ENCODE peak calls at places on chromosomes 13 and 19, in four cellular contexts. One of them, this sample, is unnamed. For H3K27me3, the result is how much of the 10 kb centered on the place peaks cover.

GRCh38 chr19:39563408-39563807 is 23.4 kb upstream of the EID2 start:
- DNase-seq in neuronal stem cell: no peak
- DNase-seq in effector memory CD4-positive, alpha-beta T cell: no peak
- DNase-seq in fibroblast of lung: peak
- DNase-seq in this sample: no peak

GRCh38 chr13:40031031-40031430 is 375.6 kb downstream of the COG6 start:
- DNase-seq in neuronal stem cell: no peak
- DNase-seq in effector memory CD4-positive, alpha-beta T cell: no peak
- DNase-seq in fibroblast of lung: peak
- DNase-seq in this sample: no peak

GRCh38 chr19:41934849-41935374 is 6.7 kb upstream of the ERFL start:
- DNase-seq in neuronal stem cell: peak
- DNase-seq in effector memory CD4-positive, alpha-beta T cell: peak
- DNase-seq in fibroblast of lung: no peak
- DNase-seq in this sample: peak

GRCh38 chr19:2053601-2054389 is 2.8 kb upstream of the MKNK2 start:
- DNase-seq in neuronal stem cell: no peak
- DNase-seq in effector memory CD4-positive, alpha-beta T cell: no peak
- DNase-seq in fibroblast of lung: no peak
- DNase-seq in this sample: peak

GRCh38 chr13:75694742-75695141 is 58.6 kb downstream of the LMO7 start:
- DNase-seq in neuronal stem cell: no peak
- DNase-seq in effector memory CD4-positive, alpha-beta T cell: no peak
- DNase-seq in fibroblast of lung: no peak
- DNase-seq in this sample: no peak

GRCh38 chr19:47766359-47766620 is 12.2 kb upstream of the SELENOW start:
- DNase-seq in neuronal stem cell: no peak
- DNase-seq in effector memory CD4-positive, alpha-beta T cell: no peak
- DNase-seq in fibroblast of lung: no peak
- DNase-seq in this sample: no peak

GRCh38 chr13:58843567-58843966 is 1212.0 kb downstream of the PCDH17 start:
- DNase-seq in neuronal stem cell: no peak
- DNase-seq in effector memory CD4-positive, alpha-beta T cell: no peak
- DNase-seq in fibroblast of lung: no peak
- DNase-seq in this sample: no peak

GRCh38 chr13:110390572-110390971 is 83.5 kb downstream of the COL4A2 start:
- DNase-seq in neuronal stem cell: no peak
- DNase-seq in effector memory CD4-positive, alpha-beta T cell: no peak
- DNase-seq in fibroblast of lung: peak
- DNase-seq in this sample: no peak

GRCh38 chr13:102710261-102710679 is 15.4 kb upstream of the METTL21C start:
- DNase-seq in neuronal stem cell: no peak
- DNase-seq in effector memory CD4-positive, alpha-beta T cell: no peak
- DNase-seq in fibroblast of lung: peak
- DNase-seq in this sample: peak

DNA sequence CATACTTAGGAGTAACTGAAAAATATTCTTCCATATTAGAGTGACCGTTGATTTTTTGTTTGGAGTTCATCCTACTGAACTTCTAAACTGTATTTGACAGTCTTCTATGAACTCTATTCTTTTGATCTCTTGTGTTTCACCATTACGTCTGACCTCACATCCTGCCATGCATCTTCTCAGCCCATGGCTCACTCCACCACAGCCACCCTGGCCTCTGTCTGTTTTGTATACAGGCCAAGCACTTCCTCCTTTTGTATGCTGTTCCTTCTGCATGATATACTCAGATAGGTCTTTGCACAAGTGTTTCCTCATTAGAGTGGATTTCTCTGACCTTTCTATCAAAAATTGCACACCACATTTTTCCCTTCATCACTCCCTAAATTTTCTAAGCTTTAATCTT is 119.9 kb downstream of the MAB21L1 start:
- DNase-seq in neuronal stem cell: no peak
- DNase-seq in effector memory CD4-positive, alpha-beta T cell: no peak
- DNase-seq in fibroblast of lung: no peak
- DNase-seq in this sample: no peak
- H3K27ac ChIP-seq in neuronal stem cell: no peak
- H3K27ac ChIP-seq in effector memory CD4-positive, alpha-beta T cell: no peak
- H3K27ac ChIP-seq in fibroblast of lung: no peak
- H3K27ac ChIP-seq in this sample: no peak

GRCh38 chr13:111879719-111880118 is 187.2 kb upstream of the SOX1 start:
- DNase-seq in neuronal stem cell: no peak
- DNase-seq in effector memory CD4-positive, alpha-beta T cell: no peak
- DNase-seq in fibroblast of lung: no peak
- DNase-seq in this sample: no peak
- H3K27me3 ChIP-seq in neuronal stem cell: under half
- H3K27me3 ChIP-seq in effector memory CD4-positive, alpha-beta T cell: under half
- H3K27me3 ChIP-seq in fibroblast of lung: under half
- H3K27me3 ChIP-seq in this sample: under half

DNA sequence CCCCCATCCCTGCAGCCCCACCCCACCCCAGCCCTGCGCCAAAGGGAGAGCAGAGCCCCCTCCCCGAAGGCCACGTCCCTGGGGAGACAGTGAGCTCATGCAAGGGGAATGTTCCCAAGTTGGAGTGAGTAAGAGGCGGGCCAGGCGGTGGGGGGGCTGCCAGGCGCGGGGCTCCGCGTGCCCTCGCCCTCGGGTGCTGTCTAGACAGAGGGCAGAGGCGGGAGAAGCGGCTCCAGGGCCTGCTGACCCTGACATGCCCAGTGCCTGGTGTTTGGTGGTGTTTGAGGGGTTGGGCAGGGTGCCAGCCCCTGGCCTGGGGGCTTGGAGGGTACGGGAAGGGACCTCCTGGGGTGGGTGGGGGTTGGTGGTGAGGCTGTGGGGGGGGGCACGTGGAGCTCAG is 1.0 kb downstream of the FSTL3 start:
- DNase-seq in neuronal stem cell: no peak
- DNase-seq in effector memory CD4-positive, alpha-beta T cell: no peak
- DNase-seq in fibroblast of lung: peak
- DNase-seq in this sample: no peak
- H3K27ac ChIP-seq in neuronal stem cell: no peak
- H3K27ac ChIP-seq in effector memory CD4-positive, alpha-beta T cell: no peak
- H3K27ac ChIP-seq in fibroblast of lung: no peak
- H3K27ac ChIP-seq in this sample: peak

GRCh38 chr19:55434356-55434755 is 8.7 kb downstream of the SHISA7 start:
- DNase-seq in neuronal stem cell: no peak
- DNase-seq in effector memory CD4-positive, alpha-beta T cell: no peak
- DNase-seq in fibroblast of lung: no peak
- DNase-seq in this sample: no peak
- H3K27me3 ChIP-seq in neuronal stem cell: under half
- H3K27me3 ChIP-seq in effector memory CD4-positive, alpha-beta T cell: under half
- H3K27me3 ChIP-seq in fibroblast of lung: under half
- H3K27me3 ChIP-seq in this sample: half or more

DNA sequence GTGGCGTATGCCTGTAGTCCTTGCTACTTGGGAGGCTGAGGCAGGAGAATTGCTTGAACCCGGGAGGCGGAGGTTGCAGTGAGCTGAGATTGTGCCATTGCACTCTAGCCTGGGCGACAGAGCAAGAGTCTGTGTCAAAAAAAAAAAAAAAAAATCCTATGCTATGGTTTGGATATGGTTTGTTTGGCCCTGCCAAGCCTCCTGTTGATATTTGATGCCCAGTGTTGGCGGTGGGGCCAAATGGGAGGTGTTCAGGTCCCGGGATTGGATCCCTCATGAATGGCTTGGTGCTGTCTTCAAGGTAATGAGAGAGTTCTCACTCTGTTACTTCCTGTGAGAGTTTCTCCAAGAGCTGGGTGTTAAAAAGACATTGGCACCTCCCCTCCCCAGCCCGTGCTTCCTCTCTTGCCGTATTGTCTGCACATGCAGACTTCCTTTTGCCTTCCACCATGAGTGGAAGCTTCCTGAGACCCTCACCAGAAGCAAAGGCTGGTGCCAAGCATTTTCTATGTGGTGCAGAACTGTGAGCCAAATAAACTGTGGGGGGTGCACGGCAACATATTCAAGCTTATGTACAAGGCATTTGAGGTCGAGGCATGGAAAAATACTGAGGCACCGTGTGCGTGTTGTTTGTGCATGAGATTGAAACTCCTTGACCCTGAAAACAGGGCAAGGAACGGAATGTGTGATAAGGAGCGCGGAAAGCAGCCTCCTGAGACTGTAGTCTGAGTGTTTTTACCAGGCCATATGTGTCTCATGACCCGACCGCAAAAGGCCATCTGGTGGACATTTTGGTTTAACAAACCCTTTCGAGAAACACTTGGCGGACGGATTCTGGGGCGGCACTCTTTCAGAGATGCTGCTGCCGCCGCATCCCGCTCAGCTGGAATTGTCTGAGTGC is 7.3 kb downstream of the SIGLEC9 start:
- DNase-seq in neuronal stem cell: no peak
- DNase-seq in effector memory CD4-positive, alpha-beta T cell: no peak
- DNase-seq in fibroblast of lung: no peak
- DNase-seq in this sample: peak
- H3K27ac ChIP-seq in neuronal stem cell: no peak
- H3K27ac ChIP-seq in effector memory CD4-positive, alpha-beta T cell: no peak
- H3K27ac ChIP-seq in fibroblast of lung: no peak
- H3K27ac ChIP-seq in this sample: peak

GRCh38 chr13:112957295-112957677 is 11.7 kb upstream of the MCF2L start:
- DNase-seq in neuronal stem cell: no peak
- DNase-seq in effector memory CD4-positive, alpha-beta T cell: no peak
- DNase-seq in fibroblast of lung: no peak
- DNase-seq in this sample: no peak
- H3K27me3 ChIP-seq in neuronal stem cell: under half
- H3K27me3 ChIP-seq in effector memory CD4-positive, alpha-beta T cell: under half
- H3K27me3 ChIP-seq in fibroblast of lung: under half
- H3K27me3 ChIP-seq in this sample: under half